ENCODE peak calls at places on chromosomes 2 and 18, in six cellular contexts. One of them, this sample, is unnamed.

GRCh38 chr2:45390433-45390832 is 220.6 kb downstream of the SRBD1 start:
- DNase-seq in lung: no peak
- DNase-seq in Karpas-422: no peak
- DNase-seq in IMR-90: no peak
- DNase-seq in pancreas: no peak
- DNase-seq in MM.1S: no peak
- DNase-seq in this sample: no peak

GRCh38 chr2:206086683-206087350 is 843 bp upstream of the INO80D start:
- DNase-seq in Karpas-422: peak; percentile 50
- DNase-seq in IMR-90: no peak
- DNase-seq in MM.1S: peak; percentile 21
- DNase-seq in lung: no peak
- DNase-seq in pancreas: no peak
- DNase-seq in this sample: no peak

GRCh38 chr2:208867374-208867773 is 460.8 kb downstream of the PTH2R start:
- DNase-seq in IMR-90: no peak
- DNase-seq in MM.1S: no peak
- DNase-seq in lung: no peak
- DNase-seq in pancreas: no peak
- DNase-seq in Karpas-422: no peak
- DNase-seq in this sample: no peak

GRCh38 chr18:44811586-44812125 is 131.0 kb downstream of the SETBP1 start:
- DNase-seq in lung: no peak
- DNase-seq in pancreas: no peak
- DNase-seq in Karpas-422: no peak
- DNase-seq in IMR-90: no peak
- DNase-seq in MM.1S: no peak
- DNase-seq in this sample: no peak

GRCh38 chr2:220998156-220998555 is 573.9 kb downstream of the EPHA4 start:
- DNase-seq in MM.1S: no peak
- DNase-seq in pancreas: no peak
- DNase-seq in Karpas-422: no peak
- DNase-seq in lung: no peak
- DNase-seq in IMR-90: no peak
- DNase-seq in this sample: no peak

GRCh38 chr2:127293386-127293757 is 572 bp downstream of the ERCC3 start:
- DNase-seq in pancreas: no peak
- DNase-seq in MM.1S: no peak
- DNase-seq in IMR-90: no peak
- DNase-seq in lung: no peak
- DNase-seq in Karpas-422: no peak
- DNase-seq in this sample: no peak

GRCh38 chr2:224347181-224348051 is 54.5 kb downstream of the FAM124B start:
- DNase-seq in MM.1S: no peak
- DNase-seq in pancreas: no peak
- DNase-seq in lung: no peak
- DNase-seq in IMR-90: no peak
- DNase-seq in Karpas-422: no peak
- DNase-seq in this sample: no peak

GRCh38 chr2:38526195-38526594 is 76.5 kb downstream of the HNRNPLL start:
- DNase-seq in pancreas: no peak
- DNase-seq in IMR-90: peak; percentile 43
- DNase-seq in MM.1S: no peak
- DNase-seq in lung: no peak
- DNase-seq in Karpas-422: peak; percentile 62
- DNase-seq in this sample: no peak

GRCh38 chr2:11342561-11343343 is 1.7 kb downstream of the ROCK2 start:
- DNase-seq in lung: peak; percentile 37
- DNase-seq in IMR-90: peak; percentile 87
- DNase-seq in Karpas-422: peak; percentile 40
- DNase-seq in pancreas: no peak
- DNase-seq in MM.1S: no peak
- DNase-seq in this sample: no peak

GRCh38 chr18:34978953-34979608 is 62.1 kb upstream of the MAPRE2 start:
- DNase-seq in Karpas-422: peak; percentile 45
- DNase-seq in pancreas: peak; percentile 66
- DNase-seq in MM.1S: peak; percentile 48
- DNase-seq in lung: peak; percentile 64
- DNase-seq in IMR-90: peak; percentile 95
- DNase-seq in this sample: peak; percentile 28

GRCh38 chr2:218325566-218326160 is 31.0 kb upstream of the CATIP start:
- DNase-seq in MM.1S: no peak
- DNase-seq in IMR-90: no peak
- DNase-seq in pancreas: no peak
- DNase-seq in lung: no peak
- DNase-seq in Karpas-422: no peak
- DNase-seq in this sample: no peak

GRCh38 chr2:136395590-136395989 is 277.6 kb upstream of the CXCR4 start:
- DNase-seq in IMR-90: no peak
- DNase-seq in Karpas-422: no peak
- DNase-seq in pancreas: no peak
- DNase-seq in lung: no peak
- DNase-seq in MM.1S: no peak
- DNase-seq in this sample: no peak

GRCh38 chr2:43539991-43540860 is 55.6 kb downstream of the THADA start:
- DNase-seq in MM.1S: no peak
- DNase-seq in lung: peak; percentile 57
- DNase-seq in Karpas-422: no peak
- DNase-seq in IMR-90: peak; percentile 92
- DNase-seq in pancreas: peak; percentile 42
- DNase-seq in this sample: no peak

GRCh38 chr2:47174731-47175361 is 19.7 kb upstream of the STPG4 start:
- DNase-seq in pancreas: peak; percentile 59
- DNase-seq in IMR-90: peak; percentile 62
- DNase-seq in MM.1S: peak; percentile 75
- DNase-seq in lung: peak; percentile 82
- DNase-seq in Karpas-422: peak; percentile 74
- DNase-seq in this sample: peak; percentile 73

GRCh38 chr18:77622009-77622692 is 372.5 kb downstream of the GALR1 start:
- DNase-seq in Karpas-422: peak; percentile 56
- DNase-seq in lung: no peak
- DNase-seq in IMR-90: no peak
- DNase-seq in MM.1S: peak; percentile 57
- DNase-seq in pancreas: no peak
- DNase-seq in this sample: peak; percentile 32

GRCh38 chr2:233051241-233052149 is 8.6 kb upstream of the INPP5D start:
- DNase-seq in MM.1S: no peak
- DNase-seq in IMR-90: peak; percentile 24
- DNase-seq in pancreas: no peak
- DNase-seq in lung: peak; percentile 48
- DNase-seq in Karpas-422: no peak
- DNase-seq in this sample: no peak

GRCh38 chr2:195613922-195614321 is 43.1 kb upstream of the SLC39A10 start:
- DNase-seq in Karpas-422: no peak
- DNase-seq in lung: no peak
- DNase-seq in IMR-90: peak; percentile 95
- DNase-seq in pancreas: no peak
- DNase-seq in MM.1S: no peak
- DNase-seq in this sample: no peak

GRCh38 chr2:212929971-212930370 is 221.4 kb downstream of the IKZF2 start:
- DNase-seq in lung: no peak
- DNase-seq in IMR-90: no peak
- DNase-seq in MM.1S: no peak
- DNase-seq in pancreas: no peak
- DNase-seq in Karpas-422: no peak
- DNase-seq in this sample: no peak

GRCh38 chr18:22975508-22975907 is 42.4 kb downstream of the RBBP8 start:
- DNase-seq in pancreas: no peak
- DNase-seq in Karpas-422: no peak
- DNase-seq in IMR-90: no peak
- DNase-seq in lung: no peak
- DNase-seq in MM.1S: no peak
- DNase-seq in this sample: no peak

GRCh38 chr2:55309441-55309840 is 40.4 kb upstream of the MTIF2 start:
- DNase-seq in IMR-90: peak; percentile 80
- DNase-seq in MM.1S: no peak
- DNase-seq in lung: no peak
- DNase-seq in pancreas: no peak
- DNase-seq in Karpas-422: no peak
- DNase-seq in this sample: no peak

GRCh38 chr2:82340578-82341053 is 2036.1 kb upstream of the LRRTM1 start:
- DNase-seq in pancreas: no peak
- DNase-seq in IMR-90: no peak
- DNase-seq in MM.1S: peak; percentile 54
- DNase-seq in Karpas-422: no peak
- DNase-seq in lung: no peak
- DNase-seq in this sample: no peak

DNA sequence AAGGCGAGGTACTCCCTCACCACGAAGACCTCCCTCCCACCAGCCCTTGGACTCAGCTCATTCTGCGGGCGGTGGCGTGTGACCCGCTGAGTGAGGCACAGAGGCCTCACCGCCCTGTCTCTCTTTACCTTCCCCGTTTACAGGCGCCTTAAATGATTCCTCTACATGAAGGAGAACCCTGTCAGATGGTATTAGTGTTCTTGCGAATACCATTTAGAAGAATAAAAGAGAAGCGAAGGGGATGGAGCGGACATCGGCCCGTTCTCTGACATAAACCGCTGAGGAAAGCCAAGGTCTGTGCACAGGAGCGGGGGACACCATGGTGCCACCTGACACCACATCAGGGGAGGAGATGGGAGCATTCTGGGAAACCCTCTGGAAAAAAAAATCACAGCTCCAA is 179.8 kb downstream of the HDAC4 start:
- DNase-seq in pancreas: no peak
- DNase-seq in lung: no peak
- DNase-seq in MM.1S: no peak
- DNase-seq in IMR-90: no peak
- DNase-seq in Karpas-422: no peak
- DNase-seq in this sample: no peak
- H3K4me1 ChIP-seq in pancreas: peaks cover 42% of the 10 kb centered on the region
- H3K4me1 ChIP-seq in lung: peaks cover 33% of the 10 kb centered on the region
- H3K4me1 ChIP-seq in MM.1S: peaks cover 21% of the 10 kb centered on the region
- H3K4me1 ChIP-seq in IMR-90: peaks cover 35% of the 10 kb centered on the region
- H3K4me1 ChIP-seq in Karpas-422: peaks cover 4% of the 10 kb centered on the region
- H3K4me1 ChIP-seq in this sample: peaks cover 50% of the 10 kb centered on the region

DNA sequence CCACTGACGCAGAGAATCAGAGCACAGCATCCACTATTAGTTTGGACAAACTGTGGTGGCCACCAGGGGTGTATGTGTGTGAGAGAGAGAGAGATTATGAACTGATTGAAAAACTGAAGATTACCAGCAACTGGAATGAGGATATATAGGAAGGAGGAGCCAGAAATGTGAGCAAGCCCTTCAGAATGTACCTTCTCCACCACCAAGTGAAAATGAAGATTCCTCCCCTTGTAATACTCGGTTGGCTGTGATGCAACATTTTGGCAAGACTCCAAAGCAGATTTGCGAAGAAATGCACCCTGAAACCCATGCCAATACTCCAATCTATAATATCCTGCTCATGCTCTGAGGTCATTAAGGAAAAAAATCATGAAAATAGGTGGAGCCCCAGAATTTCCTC is 121.2 kb upstream of the SLC35G4 start:
- DNase-seq in Karpas-422: no peak
- DNase-seq in lung: no peak
- DNase-seq in IMR-90: peak; percentile 41
- DNase-seq in pancreas: no peak
- DNase-seq in MM.1S: no peak
- DNase-seq in this sample: no peak
- H3K4me3 ChIP-seq in Karpas-422: no peak overlapping the region
- H3K4me3 ChIP-seq in lung: no peak overlapping the region
- H3K4me3 ChIP-seq in IMR-90: no peak overlapping the region
- H3K4me3 ChIP-seq in pancreas: no peak overlapping the region
- H3K4me3 ChIP-seq in MM.1S: no peak overlapping the region
- H3K4me3 ChIP-seq in this sample: no peak overlapping the region

GRCh38 chr2:170816499-170817246 is at the start of gene GAD1:
- DNase-seq in IMR-90: peak; percentile 46
- DNase-seq in MM.1S: peak; percentile 75
- DNase-seq in lung: peak; percentile 80
- DNase-seq in Karpas-422: peak; percentile 83
- DNase-seq in pancreas: peak; percentile 55
- DNase-seq in this sample: peak; percentile 57

GRCh38 chr2:170815746-170816498 is 765 bp upstream of the GAD1 start:
- DNase-seq in IMR-90: peak; percentile 21
- DNase-seq in MM.1S: peak; percentile 80
- DNase-seq in Karpas-422: peak; percentile 88
- DNase-seq in pancreas: peak; percentile 72
- DNase-seq in lung: peak; percentile 65
- DNase-seq in this sample: peak; percentile 64

GRCh38 chr2:170818294-170819104 is 1.8 kb downstream of the GAD1 start:
- DNase-seq in MM.1S: no peak
- DNase-seq in IMR-90: no peak
- DNase-seq in pancreas: no peak
- DNase-seq in Karpas-422: no peak
- DNase-seq in lung: no peak
- DNase-seq in this sample: no peak

GRCh38 chr2:170817999-170818293 is 1.3 kb downstream of the GAD1 start:
- DNase-seq in MM.1S: no peak
- DNase-seq in IMR-90: no peak
- DNase-seq in pancreas: no peak
- DNase-seq in Karpas-422: no peak
- DNase-seq in lung: no peak
- DNase-seq in this sample: no peak

DNA sequence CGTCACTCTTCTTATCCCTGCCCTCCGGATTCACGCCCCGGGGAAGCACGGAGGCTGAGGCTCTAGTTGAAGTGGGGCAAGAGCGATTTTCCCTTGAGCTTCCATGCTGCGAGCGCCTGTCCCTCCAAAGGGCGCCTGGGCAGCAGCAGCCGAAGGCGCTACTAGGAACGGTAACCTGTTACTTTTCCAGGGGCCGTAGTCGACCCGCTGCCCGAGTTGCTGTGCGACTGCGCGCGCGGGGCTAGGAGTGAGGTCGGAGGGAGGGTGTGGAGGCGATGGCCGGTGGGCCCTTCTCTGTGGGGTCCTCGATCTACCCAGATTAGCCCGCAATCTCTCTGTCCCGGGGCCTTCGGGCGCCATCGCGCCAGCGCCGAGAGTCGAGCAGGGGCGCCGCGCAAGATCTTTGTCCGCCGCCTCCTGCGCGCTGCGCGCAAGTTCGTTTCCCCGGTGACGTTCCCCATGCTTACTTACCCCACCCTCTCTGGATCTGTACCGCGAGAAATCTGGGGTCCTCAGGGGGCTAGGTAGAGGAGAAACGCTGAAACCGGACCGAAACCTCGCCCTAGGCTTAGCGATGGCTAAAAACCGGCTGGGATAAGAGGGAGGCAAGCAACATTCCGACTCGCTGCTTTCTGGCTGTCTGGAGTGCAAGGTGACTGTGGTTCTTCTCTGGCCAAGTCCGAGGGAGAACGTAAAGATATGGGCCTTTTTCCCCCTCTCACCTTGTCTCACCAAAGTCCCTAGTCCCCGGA is 736 bp downstream of the GAD1 start:
- DNase-seq in Karpas-422: no peak
- DNase-seq in pancreas: no peak
- DNase-seq in IMR-90: peak; percentile 5
- DNase-seq in MM.1S: no peak
- DNase-seq in lung: no peak
- DNase-seq in this sample: no peak
- H3K4me1 ChIP-seq in Karpas-422: peaks cover 23% of the 10 kb centered on the region
- H3K4me1 ChIP-seq in pancreas: peaks cover 26% of the 10 kb centered on the region
- H3K4me1 ChIP-seq in IMR-90: peaks cover 1% of the 10 kb centered on the region
- H3K4me1 ChIP-seq in MM.1S: peaks cover 19% of the 10 kb centered on the region
- H3K4me1 ChIP-seq in lung: peaks cover 41% of the 10 kb centered on the region
- H3K4me1 ChIP-seq in this sample: peaks cover 70% of the 10 kb centered on the region

GRCh38 chr2:34254272-34254882 is 655.3 kb upstream of the FAM98A start:
- DNase-seq in MM.1S: no peak
- DNase-seq in lung: no peak
- DNase-seq in pancreas: no peak
- DNase-seq in IMR-90: no peak
- DNase-seq in Karpas-422: peak; percentile 27
- DNase-seq in this sample: no peak
- H3K4me3 ChIP-seq in MM.1S: no peak overlapping the region
- H3K4me3 ChIP-seq in lung: no peak overlapping the region
- H3K4me3 ChIP-seq in pancreas: no peak overlapping the region
- H3K4me3 ChIP-seq in IMR-90: no peak overlapping the region
- H3K4me3 ChIP-seq in Karpas-422: no peak overlapping the region
- H3K4me3 ChIP-seq in this sample: no peak overlapping the region

This sample was measured in CD4-positive, alpha-beta memory T cell.